ENCODE peak calls at places on chromosomes 6 and 20, in seven cellular contexts. One of them, this sample, is unnamed.

GRCh38 chr6:32692019-32692418 is 25.6 kb upstream of the HLA-DQB1 start:
- DNase-seq in smooth muscle cell of the brain vasculature: no peak
- DNase-seq in HFFc6: no peak
- DNase-seq in CD4-positive, alpha-beta T cell: peak; percentile 48
- DNase-seq in non-pigmented ciliary epithelial cell: no peak
- DNase-seq in Calu3: peak; percentile 81
- DNase-seq in stimulated activated CD8-positive, alpha-beta memory T cell treated with anti-CD3 and anti-CD28 coated beads, Interleukin-2, amount 100 ng/mL, for 1 hour: peak; percentile 37
- DNase-seq in this sample: peak; percentile 3

GRCh38 chr20:19757973-19758887 is at the start of gene RIN2:
- DNase-seq in non-pigmented ciliary epithelial cell: peak; percentile 40
- DNase-seq in Calu3: peak; percentile 64
- DNase-seq in smooth muscle cell of the brain vasculature: peak; percentile 88
- DNase-seq in HFFc6: peak; percentile 74
- DNase-seq in stimulated activated CD8-positive, alpha-beta memory T cell treated with anti-CD3 and anti-CD28 coated beads, Interleukin-2, amount 100 ng/mL, for 1 hour: no peak
- DNase-seq in CD4-positive, alpha-beta T cell: no peak
- DNase-seq in this sample: peak; percentile 64

GRCh38 chr6:118124851-118125250 is 217.8 kb downstream of the SLC35F1 start:
- DNase-seq in Calu3: no peak
- DNase-seq in smooth muscle cell of the brain vasculature: no peak
- DNase-seq in CD4-positive, alpha-beta T cell: no peak
- DNase-seq in non-pigmented ciliary epithelial cell: no peak
- DNase-seq in HFFc6: no peak
- DNase-seq in stimulated activated CD8-positive, alpha-beta memory T cell treated with anti-CD3 and anti-CD28 coated beads, Interleukin-2, amount 100 ng/mL, for 1 hour: no peak
- DNase-seq in this sample: no peak

GRCh38 chr6:36133148-36133547 is 2.8 kb downstream of the MAPK13 start:
- DNase-seq in stimulated activated CD8-positive, alpha-beta memory T cell treated with anti-CD3 and anti-CD28 coated beads, Interleukin-2, amount 100 ng/mL, for 1 hour: no peak
- DNase-seq in smooth muscle cell of the brain vasculature: no peak
- DNase-seq in Calu3: no peak
- DNase-seq in CD4-positive, alpha-beta T cell: no peak
- DNase-seq in HFFc6: no peak
- DNase-seq in non-pigmented ciliary epithelial cell: no peak
- DNase-seq in this sample: no peak

GRCh38 chr6:106599440-106599839 is 29.9 kb downstream of the RTN4IP1 start:
- DNase-seq in non-pigmented ciliary epithelial cell: no peak
- DNase-seq in smooth muscle cell of the brain vasculature: no peak
- DNase-seq in HFFc6: no peak
- DNase-seq in Calu3: no peak
- DNase-seq in stimulated activated CD8-positive, alpha-beta memory T cell treated with anti-CD3 and anti-CD28 coated beads, Interleukin-2, amount 100 ng/mL, for 1 hour: no peak
- DNase-seq in CD4-positive, alpha-beta T cell: no peak
- DNase-seq in this sample: no peak

GRCh38 chr20:36064661-36065426 is 89.7 kb upstream of the EPB41L1 start:
- DNase-seq in non-pigmented ciliary epithelial cell: peak; percentile 36
- DNase-seq in CD4-positive, alpha-beta T cell: peak; percentile 89
- DNase-seq in stimulated activated CD8-positive, alpha-beta memory T cell treated with anti-CD3 and anti-CD28 coated beads, Interleukin-2, amount 100 ng/mL, for 1 hour: peak; percentile 89
- DNase-seq in Calu3: peak; percentile 100
- DNase-seq in HFFc6: peak; percentile 84
- DNase-seq in smooth muscle cell of the brain vasculature: peak; percentile 43
- DNase-seq in this sample: peak; percentile 89

GRCh38 chr6:98800866-98801265 is 33.5 kb upstream of the POU3F2 start:
- DNase-seq in CD4-positive, alpha-beta T cell: no peak
- DNase-seq in non-pigmented ciliary epithelial cell: no peak
- DNase-seq in HFFc6: no peak
- DNase-seq in smooth muscle cell of the brain vasculature: no peak
- DNase-seq in Calu3: no peak
- DNase-seq in stimulated activated CD8-positive, alpha-beta memory T cell treated with anti-CD3 and anti-CD28 coated beads, Interleukin-2, amount 100 ng/mL, for 1 hour: no peak
- DNase-seq in this sample: no peak

GRCh38 chr20:8673116-8673515 is 395.8 kb upstream of the PLCB4 start:
- DNase-seq in smooth muscle cell of the brain vasculature: no peak
- DNase-seq in CD4-positive, alpha-beta T cell: no peak
- DNase-seq in stimulated activated CD8-positive, alpha-beta memory T cell treated with anti-CD3 and anti-CD28 coated beads, Interleukin-2, amount 100 ng/mL, for 1 hour: no peak
- DNase-seq in Calu3: no peak
- DNase-seq in HFFc6: no peak
- DNase-seq in non-pigmented ciliary epithelial cell: no peak
- DNase-seq in this sample: no peak

GRCh38 chr20:48584391-48585249 is 243.2 kb downstream of the PREX1 start:
- DNase-seq in Calu3: no peak
- DNase-seq in CD4-positive, alpha-beta T cell: no peak
- DNase-seq in stimulated activated CD8-positive, alpha-beta memory T cell treated with anti-CD3 and anti-CD28 coated beads, Interleukin-2, amount 100 ng/mL, for 1 hour: no peak
- DNase-seq in non-pigmented ciliary epithelial cell: no peak
- DNase-seq in HFFc6: no peak
- DNase-seq in smooth muscle cell of the brain vasculature: no peak
- DNase-seq in this sample: no peak

GRCh38 chr6:16095180-16095579 is 33.7 kb upstream of the MYLIP start:
- DNase-seq in Calu3: no peak
- DNase-seq in stimulated activated CD8-positive, alpha-beta memory T cell treated with anti-CD3 and anti-CD28 coated beads, Interleukin-2, amount 100 ng/mL, for 1 hour: no peak
- DNase-seq in smooth muscle cell of the brain vasculature: no peak
- DNase-seq in HFFc6: no peak
- DNase-seq in CD4-positive, alpha-beta T cell: no peak
- DNase-seq in non-pigmented ciliary epithelial cell: no peak
- DNase-seq in this sample: no peak

GRCh38 chr6:40640591-40641293 is 53.6 kb upstream of the LRFN2 start:
- DNase-seq in HFFc6: no peak
- DNase-seq in CD4-positive, alpha-beta T cell: peak; percentile 20
- DNase-seq in stimulated activated CD8-positive, alpha-beta memory T cell treated with anti-CD3 and anti-CD28 coated beads, Interleukin-2, amount 100 ng/mL, for 1 hour: no peak
- DNase-seq in non-pigmented ciliary epithelial cell: no peak
- DNase-seq in smooth muscle cell of the brain vasculature: no peak
- DNase-seq in Calu3: no peak
- DNase-seq in this sample: no peak